ENCODE peak calls at places on chromosome 10, in six cellular contexts. T, D, M, Y, L and U are unnamed samples.
A peak's percentile ranks its signal among the peaks of the same experiment; 100 is the strongest.

GRCh38 chr10:116974442-116975005 is 30.5 kb downstream of the SHTN1 start:
- DNase-seq in T (no peak), D (peak; percentile 49), M (no peak), Y (peak; percentile 7), L (peak; percentile 3), U (peak; percentile 94)

GRCh38 chr10:116106611-116107010 is 166.4 kb downstream of the GFRA1 start:
- DNase-seq in T (no peak), D (no peak), M (no peak), Y (no peak), L (no peak), U (no peak)

GRCh38 chr10:17386616-17387075 is 67.7 kb downstream of the ST8SIA6 start:
- DNase-seq in T (no peak), D (no peak), M (no peak), Y (no peak), L (peak; percentile 91), U (no peak)

GRCh38 chr10:15879058-15879457 is 18.8 kb upstream of the MINDY3 start:
- DNase-seq in T (no peak), D (peak; percentile 50), M (peak; percentile 44), Y (no peak), L (peak; percentile 49), U (peak; percentile 66)

GRCh38 chr10:58830748-58831147 is 318.1 kb downstream of the BICC1 start:
- DNase-seq in T (no peak), D (no peak), M (no peak), Y (no peak), L (no peak), U (no peak)

GRCh38 chr10:133329401-133330202 is 7.1 kb downstream of the CALY start:
- DNase-seq in T (no peak), D (peak; percentile 89), M (peak; percentile 70), Y (no peak), L (peak; percentile 87), U (peak; percentile 77)

GRCh38 chr10:46079831-46080585 is 33.9 kb upstream of the MSMB start:
- DNase-seq in T (no peak), D (no peak), M (no peak), Y (no peak), L (no peak), U (no peak)

GRCh38 chr10:25026463-25026862 is 10.1 kb downstream of the THNSL1 start:
- DNase-seq in T (no peak), D (no peak), M (no peak), Y (no peak), L (peak; percentile 14), U (peak; percentile 49)

GRCh38 chr10:43231523-43232078 is 35.3 kb downstream of the RASGEF1A start:
- DNase-seq in T (no peak), D (no peak), M (no peak), Y (no peak), L (no peak), U (no peak)

GRCh38 chr10:132162590-132163277 is 24.0 kb upstream of the DPYSL4 start:
- DNase-seq in T (no peak), D (no peak), M (no peak), Y (no peak), L (no peak), U (no peak)

GRCh38 chr10:8063935-8064334 is 9.4 kb downstream of the GATA3 start:
- DNase-seq in T (no peak), D (no peak), M (no peak), Y (no peak), L (no peak), U (peak; percentile 63)

GRCh38 chr10:77699080-77699645 is 61.6 kb upstream of the KCNMA1 start:
- DNase-seq in T (no peak), D (no peak), M (no peak), Y (no peak), L (no peak), U (no peak)

GRCh38 chr10:52578871-52579405 is 193.6 kb downstream of the MBL2 start:
- DNase-seq in T (no peak), D (no peak), M (no peak), Y (no peak), L (no peak), U (peak; percentile 96)

GRCh38 chr10:25226775-25227682 is 52.2 kb downstream of the GPR158 start:
- DNase-seq in T (peak; percentile 4), D (no peak), M (peak; percentile 21), Y (peak; percentile 48), L (peak; percentile 63), U (peak; percentile 42)

GRCh38 chr10:118968482-118968881 is 61.0 kb upstream of the NANOS1 start:
- DNase-seq in T (no peak), D (no peak), M (no peak), Y (no peak), L (no peak), U (no peak)

GRCh38 chr10:114905450-114905849 is 32.5 kb upstream of the TRUB1 start:
- DNase-seq in T (no peak), D (peak; percentile 50), M (peak; percentile 35), Y (peak; percentile 55), L (no peak), U (no peak)

GRCh38 chr10:132446661-132447445 is 49.9 kb downstream of the PWWP2B start:
- DNase-seq in T (peak; percentile 21), D (peak; percentile 60), M (peak; percentile 83), Y (peak; percentile 48), L (peak; percentile 85), U (no peak)

GRCh38 chr10:133011883-133012282 is 69.5 kb upstream of the CFAP46 start:
- DNase-seq in T (no peak), D (no peak), M (no peak), Y (no peak), L (no peak), U (no peak)

GRCh38 chr10:24642921-24643678 is 80.6 kb downstream of the ARHGAP21 start:
- DNase-seq in T (peak; percentile 40), D (peak; percentile 62), M (peak; percentile 89), Y (peak; percentile 71), L (peak; percentile 72), U (peak; percentile 78)

GRCh38 chr10:100291356-100291755 is 4.9 kb upstream of the BLOC1S2 start:
- DNase-seq in T (no peak), D (no peak), M (no peak), Y (no peak), L (no peak), U (no peak)

GRCh38 chr10:87864497-87865059 is 1.2 kb downstream of the PTEN start:
- DNase-seq in T (no peak), D (no peak), M (no peak), Y (no peak), L (peak; percentile 38), U (peak; percentile 59)

GRCh38 chr10:10096898-10097297 is 920.8 kb upstream of the CELF2 start:
- DNase-seq in T (no peak), D (no peak), M (no peak), Y (no peak), L (no peak), U (no peak)

GRCh38 chr10:4820804-4821401 is 5.1 kb upstream of the AKR1E2 start:
- DNase-seq in T (no peak), D (no peak), M (no peak), Y (no peak), L (peak; percentile 10), U (no peak)

GRCh38 chr10:47415520-47416304 is 31.6 kb upstream of the ZNF488 start:
- DNase-seq in T (no peak), D (no peak), M (no peak), Y (no peak), L (no peak), U (no peak)

GRCh38 chr10:130174343-130174742 is 38.2 kb downstream of the GLRX3 start:
- DNase-seq in T (no peak), D (no peak), M (no peak), Y (no peak), L (no peak), U (no peak)

DNA sequence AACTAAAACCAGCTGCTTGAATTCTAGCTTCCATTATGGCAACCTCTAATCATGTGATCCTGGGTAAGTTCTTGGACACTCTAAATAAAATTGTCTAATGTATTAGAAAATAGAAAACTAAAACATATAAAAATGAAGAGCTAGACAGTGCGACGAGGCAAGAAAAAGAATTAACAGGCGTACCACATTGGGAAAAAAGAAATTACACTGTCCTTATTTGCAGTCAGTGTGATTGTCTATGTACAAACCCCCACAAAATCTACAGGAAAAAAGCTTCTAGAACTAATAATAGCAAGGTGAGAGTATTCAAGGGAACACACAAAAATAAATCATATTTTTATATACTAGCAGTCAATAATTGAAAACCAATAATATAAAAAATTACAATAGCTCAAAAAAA is 625.6 kb upstream of the MKI67 start:
- DNase-seq in T (no peak), D (no peak), M (no peak), Y (no peak), L (no peak), U (no peak)
- H3K9me3 ChIP-seq in T (no peaks in the 10 kb centered on the region), D (no peaks in the 10 kb centered on the region), M (no peaks in the 10 kb centered on the region), Y (no peaks in the 10 kb centered on the region), L (no peaks in the 10 kb centered on the region), U (peaks cover 2% of the 10 kb centered on the region)

DNA sequence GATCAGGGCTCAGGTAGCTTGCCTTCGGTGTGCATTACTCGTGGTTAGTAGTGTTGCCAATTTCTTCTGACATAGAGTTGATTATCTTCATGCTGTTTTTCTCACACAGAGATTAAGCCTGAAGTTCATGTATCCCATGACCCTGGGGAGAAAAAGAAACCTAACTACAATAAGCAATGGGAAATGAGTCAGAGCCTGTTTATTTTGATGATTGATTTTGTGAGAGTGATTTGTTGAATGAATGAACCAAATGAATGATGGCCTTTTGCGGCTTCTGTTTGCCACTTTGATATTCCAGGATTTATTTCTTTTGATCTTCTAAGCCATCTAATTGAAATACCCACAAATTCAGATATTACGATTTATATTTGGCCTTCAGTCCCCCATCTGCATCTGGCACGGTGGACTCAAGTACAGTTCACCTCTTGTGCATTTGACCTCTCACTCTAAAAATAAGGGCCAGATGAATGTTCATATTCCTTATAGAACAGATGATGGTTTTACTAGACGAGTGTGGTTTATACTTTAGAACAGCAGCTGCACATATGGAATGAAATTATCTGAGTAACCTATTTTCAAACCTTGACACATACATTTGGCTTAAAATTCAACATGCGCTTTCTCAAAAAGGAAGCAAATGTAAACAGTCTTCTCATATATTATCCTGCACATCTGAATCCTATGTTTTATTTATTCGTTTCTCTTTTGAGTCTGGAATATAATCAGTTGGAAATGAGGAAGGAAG is 110.8 kb downstream of the PLCE1 start:
- DNase-seq in T (no peak), D (no peak), M (peak; percentile 5), Y (no peak), L (no peak), U (peak; percentile 13)
- TF ChIP-seq MAX in T (no peak), D (no peak), M (no peak), Y (no peak), L (no peak), U (no peak)

DNA sequence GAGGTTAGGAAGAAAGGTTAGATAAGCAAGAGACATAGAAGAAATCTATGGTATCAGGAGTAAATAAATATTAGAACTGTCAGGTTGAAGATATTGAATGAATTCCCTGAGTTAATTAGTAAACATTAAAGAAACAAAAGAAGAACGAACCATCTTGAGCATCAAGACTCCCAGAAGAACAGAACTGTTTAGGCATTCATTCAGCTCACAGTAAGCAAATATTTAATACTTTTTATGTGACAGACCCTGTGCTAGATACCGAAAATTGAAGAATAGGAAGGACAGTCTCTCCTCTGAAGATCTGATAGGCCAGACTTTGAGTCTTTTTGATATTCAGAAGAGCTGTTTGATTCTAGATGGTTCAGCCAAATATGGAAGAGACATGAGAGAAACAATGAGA is 731.5 kb downstream of the XPNPEP1 start:
- DNase-seq in T (no peak), D (no peak), M (no peak), Y (no peak), L (no peak), U (no peak)
- H3K9me3 ChIP-seq in T (no peaks in the 10 kb centered on the region), D (peaks cover 7% of the 10 kb centered on the region), M (peaks cover 74% of the 10 kb centered on the region), Y (peaks cover 22% of the 10 kb centered on the region), L (no peaks in the 10 kb centered on the region), U (peaks cover 8% of the 10 kb centered on the region)

GRCh38 chr10:31701546-31701945 is 227.1 kb downstream of the ARHGAP12 start:
- DNase-seq in T (no peak), D (no peak), M (no peak), Y (no peak), L (no peak), U (peak; percentile 63)
- TF ChIP-seq MAX in T (no peak), D (no peak), M (no peak), Y (no peak), L (no peak), U (no peak)